ENCODE peak calls at places on chromosomes 11 and 22, in nine cellular contexts. V, U, C, T, N, S, G, E and M are unnamed samples.

GRCh38 chr22:24181088-24181995 is at the start of gene SUSD2:
- DNase-seq in V (no peak), U (peak), C (no peak), T (no peak), N (no peak), S (no peak), G (no peak), E (no peak), M (no peak)

GRCh38 chr11:83924987-83925542 is 638.9 kb upstream of the CCDC90B start:
- DNase-seq in V (no peak), U (no peak), C (no peak), T (no peak), N (no peak), S (no peak), G (no peak), E (no peak), M (no peak)

GRCh38 chr11:102733232-102733875 is 8.6 kb upstream of the MMP8 start:
- DNase-seq in V (peak), U (peak), C (peak), T (no peak), N (no peak), S (peak), G (no peak), E (no peak), M (peak)

GRCh38 chr11:102653744-102654291 is 28.7 kb upstream of the MMP20 start:
- DNase-seq in V (no peak), U (no peak), C (peak), T (peak), N (no peak), S (no peak), G (no peak), E (no peak), M (peak)

GRCh38 chr11:128956401-128957203 is 13.9 kb upstream of the TP53AIP1 start:
- DNase-seq in V (peak), U (no peak), C (peak), T (peak), N (peak), S (peak), G (peak), E (peak), M (peak)

GRCh38 chr11:111531687-111532364 is 8.7 kb upstream of the LAYN start:
- DNase-seq in V (peak), U (no peak), C (peak), T (peak), N (peak), S (no peak), G (no peak), E (peak), M (peak)

GRCh38 chr11:27912916-27913315 is 195.0 kb downstream of the KIF18A start:
- DNase-seq in V (no peak), U (no peak), C (no peak), T (peak), N (no peak), S (no peak), G (no peak), E (no peak), M (peak)

GRCh38 chr11:15493066-15493465 is 378.3 kb downstream of the INSC start:
- DNase-seq in V (no peak), U (no peak), C (no peak), T (peak), N (no peak), S (no peak), G (no peak), E (no peak), M (no peak)

GRCh38 chr22:23820748-23821211 is 18.0 kb downstream of the DERL3 start:
- DNase-seq in V (no peak), U (peak), C (no peak), T (no peak), N (no peak), S (no peak), G (no peak), E (no peak), M (no peak)

GRCh38 chr22:31217890-31218287 is 5.8 kb downstream of the LIMK2 start:
- DNase-seq in V (no peak), U (no peak), C (no peak), T (no peak), N (no peak), S (no peak), G (no peak), E (no peak), M (no peak)

GRCh38 chr11:27183672-27184457 is 143.2 kb downstream of the BBOX1 start:
- DNase-seq in V (peak), U (no peak), C (peak), T (peak), N (peak), S (peak), G (no peak), E (peak), M (peak)

GRCh38 chr11:70078095-70078795 is at the start of gene ANO1:
- DNase-seq in V (no peak), U (no peak), C (no peak), T (no peak), N (no peak), S (peak), G (no peak), E (no peak), M (no peak)

GRCh38 chr11:120612363-120613263 is 101.1 kb downstream of the GRIK4 start:
- DNase-seq in V (peak), U (no peak), C (no peak), T (peak), N (no peak), S (no peak), G (no peak), E (no peak), M (peak)

GRCh38 chr22:24232124-24232523 is 12.8 kb downstream of the GGT5 start:
- DNase-seq in V (no peak), U (no peak), C (no peak), T (no peak), N (no peak), S (no peak), G (no peak), E (no peak), M (no peak)

GRCh38 chr22:30262917-30263741 is 3.5 kb downstream of the OSM start:
- DNase-seq in V (peak), U (peak), C (peak), T (no peak), N (no peak), S (peak), G (no peak), E (no peak), M (peak)

GRCh38 chr11:11494348-11494747 is 127.5 kb downstream of the GALNT18 start:
- DNase-seq in V (no peak), U (no peak), C (no peak), T (no peak), N (no peak), S (no peak), G (no peak), E (no peak), M (no peak)

GRCh38 chr11:70506986-70507385 is 108.7 kb downstream of the CTTN start:
- DNase-seq in V (no peak), U (no peak), C (no peak), T (no peak), N (no peak), S (no peak), G (no peak), E (no peak), M (no peak)

GRCh38 chr22:46801826-46802607 is 39.6 kb downstream of the TBC1D22A start:
- DNase-seq in V (no peak), U (peak), C (no peak), T (no peak), N (no peak), S (no peak), G (no peak), E (no peak), M (no peak)

GRCh38 chr11:86151188-86152005 is 82.5 kb upstream of the PICALM start:
- DNase-seq in V (no peak), U (no peak), C (no peak), T (peak), N (no peak), S (peak), G (no peak), E (no peak), M (peak)

GRCh38 chr11:3833461-3833860 is 7.3 kb downstream of the RHOG start:
- DNase-seq in V (no peak), U (no peak), C (no peak), T (no peak), N (no peak), S (no peak), G (no peak), E (no peak), M (no peak)

GRCh38 chr22:39534092-39534506 is 1.6 kb upstream of the RPS19BP1 start:
- DNase-seq in V (no peak), U (no peak), C (no peak), T (no peak), N (no peak), S (no peak), G (no peak), E (no peak), M (no peak)

GRCh38 chr11:74731301-74732094 is at the start of gene CHRDL2:
- DNase-seq in V (no peak), U (no peak), C (no peak), T (no peak), N (no peak), S (peak), G (no peak), E (no peak), M (no peak)

GRCh38 chr11:93653566-93653965 is 7.9 kb upstream of the CEP295 start:
- DNase-seq in V (no peak), U (no peak), C (no peak), T (no peak), N (no peak), S (no peak), G (no peak), E (no peak), M (no peak)

GRCh38 chr11:79482800-79483199 is 42.0 kb upstream of the TENM4 start:
- DNase-seq in V (peak), U (no peak), C (no peak), T (no peak), N (no peak), S (no peak), G (no peak), E (no peak), M (no peak)

GRCh38 chr11:71420455-71421241 is 27.5 kb downstream of the DHCR7 start:
- DNase-seq in V (no peak), U (no peak), C (peak), T (peak), N (no peak), S (peak), G (no peak), E (no peak), M (peak)

GRCh38 chr11:34633990-34634725 is 13.3 kb downstream of the EHF start:
- DNase-seq in V (no peak), U (no peak), C (no peak), T (no peak), N (no peak), S (no peak), G (no peak), E (peak), M (peak)

GRCh38 chr11:93857413-93858185 is 7.2 kb upstream of the VSTM5 start:
- DNase-seq in V (no peak), U (no peak), C (no peak), T (peak), N (no peak), S (no peak), G (no peak), E (no peak), M (peak)

GRCh38 chr22:37235897-37236607 is 8.0 kb downstream of the RAC2 start:
- DNase-seq in V (no peak), U (peak), C (no peak), T (no peak), N (no peak), S (no peak), G (no peak), E (no peak), M (no peak)

GRCh38 chr11:120956710-120957500 is 67.0 kb upstream of the TBCEL start:
- DNase-seq in V (no peak), U (no peak), C (no peak), T (no peak), N (no peak), S (no peak), G (no peak), E (no peak), M (no peak)

GRCh38 chr11:115664313-115664712 is 160.1 kb upstream of the CADM1 start:
- DNase-seq in V (no peak), U (no peak), C (no peak), T (no peak), N (no peak), S (no peak), G (no peak), E (no peak), M (no peak)

GRCh38 chr22:43888740-43889139 is 3.1 kb downstream of the PNPLA5 start:
- DNase-seq in V (no peak), U (no peak), C (no peak), T (no peak), N (no peak), S (no peak), G (no peak), E (no peak), M (no peak)

GRCh38 chr11:1300569-1301187 is 8.8 kb downstream of the TOLLIP start:
- DNase-seq in V (no peak), U (peak), C (no peak), T (no peak), N (no peak), S (peak), G (no peak), E (no peak), M (no peak)

GRCh38 chr11:46345881-46346484 is 1.3 kb upstream of the DGKZ start:
- DNase-seq in V (no peak), U (no peak), C (no peak), T (no peak), N (no peak), S (no peak), G (no peak), E (no peak), M (no peak)

GRCh38 chr22:47808886-47809620 is 1046.6 kb downstream of the TBC1D22A start:
- DNase-seq in V (no peak), U (no peak), C (no peak), T (no peak), N (no peak), S (no peak), G (no peak), E (no peak), M (no peak)

GRCh38 chr22:36087784-36088183 is 59.2 kb upstream of the RBFOX2 start:
- DNase-seq in V (no peak), U (peak), C (no peak), T (no peak), N (no peak), S (no peak), G (no peak), E (no peak), M (no peak)
- TF ChIP-seq CTCF in V (no peak), U (no peak), C (no peak), T (no peak), N (no peak), S (no peak), G (no peak), E (no peak), M (no peak)

DNA sequence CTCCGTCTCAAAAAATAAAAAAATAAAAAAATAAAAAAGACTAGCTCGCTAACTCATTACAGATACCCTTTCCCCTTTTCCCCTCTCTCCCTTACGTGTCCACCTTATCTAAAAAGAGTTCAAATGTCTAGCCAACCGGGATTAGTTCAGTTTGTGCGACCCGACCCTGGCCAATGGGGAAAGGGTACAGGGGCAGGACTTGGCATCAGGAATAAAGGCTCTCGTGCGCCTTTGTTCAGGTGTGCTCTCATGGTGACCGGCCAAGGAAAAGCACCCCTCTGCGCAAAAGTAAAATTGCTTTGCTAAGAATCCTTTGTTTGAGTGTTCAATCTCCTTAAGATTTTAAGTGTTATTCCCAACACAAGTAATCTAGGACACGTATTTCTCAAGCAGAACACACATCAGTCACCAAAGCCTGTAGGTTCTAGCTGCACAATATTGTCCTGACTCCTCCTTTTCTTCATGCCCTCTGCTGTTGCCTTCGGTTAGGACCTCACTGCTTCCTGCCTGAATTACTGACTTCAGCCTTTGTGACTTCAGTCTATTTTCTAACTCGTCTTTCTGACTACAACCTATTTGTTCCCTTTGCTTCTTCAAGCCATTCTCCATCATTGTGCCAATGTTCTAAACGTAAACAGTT is 20.7 kb upstream of the CECR2 start:
- DNase-seq in V (no peak), U (no peak), C (no peak), T (no peak), N (no peak), S (no peak), G (no peak), E (no peak), M (no peak)
- TF ChIP-seq CTCF in V (no peak), U (no peak), C (no peak), T (no peak), N (no peak), S (no peak), G (no peak), E (no peak), M (no peak)

DNA sequence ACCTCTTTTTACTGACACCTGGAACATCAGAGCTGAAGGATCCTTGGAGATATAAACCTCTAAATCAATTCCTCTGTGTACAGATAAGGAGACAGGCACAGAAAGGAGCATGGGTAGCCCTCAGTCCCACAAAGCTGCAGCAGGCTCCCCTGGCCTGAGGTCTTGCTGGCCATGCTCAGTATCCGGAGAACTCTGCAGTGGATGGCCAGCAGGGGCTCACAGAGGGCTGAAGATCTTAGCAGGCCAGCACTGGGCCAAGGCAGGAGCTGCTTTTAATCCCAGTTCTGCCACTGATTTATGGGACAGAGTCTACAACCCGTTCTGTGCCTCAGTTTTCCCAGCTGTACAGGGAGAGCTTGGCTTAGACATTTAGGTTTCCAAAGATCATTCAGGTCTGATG is 52.6 kb upstream of the LRRC32 start:
- DNase-seq in V (no peak), U (no peak), C (no peak), T (no peak), N (no peak), S (no peak), G (no peak), E (no peak), M (no peak)
- TF ChIP-seq CTCF in V (no peak), U (no peak), C (no peak), T (no peak), N (no peak), S (no peak), G (no peak), E (no peak), M (no peak)

DNA sequence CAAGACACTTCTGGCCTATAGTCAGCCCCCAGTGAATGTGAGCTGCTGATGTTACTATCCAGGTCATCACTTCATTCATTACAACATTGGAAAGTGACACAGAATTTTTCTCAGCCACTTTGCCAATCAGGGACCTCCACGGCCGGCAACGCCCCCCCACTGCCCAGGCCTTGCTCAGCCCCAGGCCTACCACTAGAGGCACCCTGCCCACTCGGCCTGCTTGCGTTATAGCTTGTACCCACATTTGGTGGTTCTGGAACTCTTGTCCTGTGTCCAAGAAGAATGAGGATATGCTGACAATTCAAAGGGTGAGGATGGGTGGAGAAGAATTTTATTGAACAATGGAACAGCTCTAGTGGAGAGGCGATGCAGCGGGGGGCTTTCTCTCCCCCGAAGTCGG is 96.2 kb downstream of the TSPAN18 start:
- DNase-seq in V (no peak), U (no peak), C (no peak), T (no peak), N (no peak), S (no peak), G (no peak), E (no peak), M (peak)
- TF ChIP-seq CTCF in V (peak), U (peak), C (no peak), T (peak), N (peak), S (no peak), G (peak), E (peak), M (peak)

GRCh38 chr11:126410649-126411048 is 55.2 kb downstream of the ST3GAL4 start:
- DNase-seq in V (no peak), U (peak), C (no peak), T (peak), N (no peak), S (peak), G (no peak), E (no peak), M (no peak)

GRCh38 chr11:126413426-126413825 is 57.9 kb downstream of the ST3GAL4 start:
- DNase-seq in V (no peak), U (no peak), C (no peak), T (no peak), N (no peak), S (no peak), G (no peak), E (no peak), M (no peak)

GRCh38 chr11:126414615-126415014 is 59.1 kb downstream of the ST3GAL4 start:
- DNase-seq in V (no peak), U (peak), C (no peak), T (no peak), N (no peak), S (no peak), G (no peak), E (no peak), M (no peak)

GRCh38 chr11:126413843-126414405 is 58.4 kb downstream of the ST3GAL4 start:
- DNase-seq in V (no peak), U (no peak), C (no peak), T (no peak), N (no peak), S (no peak), G (no peak), E (no peak), M (no peak)

DNA sequence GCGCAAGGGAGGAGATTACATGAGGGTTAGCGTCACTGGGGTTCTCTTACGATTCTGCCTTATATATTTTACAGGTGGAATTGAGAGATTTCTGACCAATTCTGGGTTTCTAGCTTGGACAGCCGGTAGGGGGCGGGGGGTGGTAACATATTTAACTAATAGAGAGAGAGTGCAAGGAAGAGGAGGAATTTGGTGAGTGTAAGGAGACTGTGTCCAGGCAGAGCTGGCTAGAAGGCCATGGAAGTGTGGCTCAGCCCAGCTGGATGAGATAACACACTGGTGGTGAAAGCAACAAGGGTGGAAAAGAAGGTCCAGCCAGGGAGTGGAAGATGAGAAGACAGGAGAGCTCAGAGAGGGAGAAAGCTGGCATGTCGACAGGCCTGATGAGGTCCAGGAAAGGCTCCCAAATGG is 56.5 kb downstream of the ST3GAL4 start:
- DNase-seq in V (no peak), U (no peak), C (no peak), T (no peak), N (no peak), S (peak), G (no peak), E (no peak), M (no peak)
- TF ChIP-seq CTCF in V (no peak), U (no peak), C (no peak), T (no peak), N (no peak), S (peak), G (peak), E (peak), M (peak)